ENCODE peak calls at places on chromosomes 4 and X, in eight cellular contexts. One of them, this sample, is unnamed.

GRCh38 chr4:110514889-110515479 is 39.0 kb downstream of the ENPEP start:
- DNase-seq in HT1080: peak
- DNase-seq in HL-60: no peak
- DNase-seq in EH: peak
- DNase-seq in heart right ventricle: no peak
- DNase-seq in NCI-H460: peak
- DNase-seq in NAMALWA: peak
- DNase-seq in stromal cell of bone marrow: no peak
- DNase-seq in this sample: peak

GRCh38 chrX:63918611-63919010 is 133.6 kb upstream of the ARHGEF9 start:
- DNase-seq in HT1080: peak
- DNase-seq in HL-60: no peak
- DNase-seq in EH: peak
- DNase-seq in heart right ventricle: no peak
- DNase-seq in NCI-H460: no peak
- DNase-seq in NAMALWA: peak
- DNase-seq in stromal cell of bone marrow: peak
- DNase-seq in this sample: no peak

GRCh38 chr4:83716874-83717273 is 181.0 kb downstream of the GPAT3 start:
- DNase-seq in HT1080: no peak
- DNase-seq in HL-60: peak
- DNase-seq in EH: no peak
- DNase-seq in heart right ventricle: no peak
- DNase-seq in NCI-H460: no peak
- DNase-seq in NAMALWA: no peak
- DNase-seq in stromal cell of bone marrow: peak
- DNase-seq in this sample: no peak

GRCh38 chr4:141028024-141028529 is 105.2 kb downstream of the RNF150 start:
- DNase-seq in HT1080: peak
- DNase-seq in HL-60: no peak
- DNase-seq in EH: peak
- DNase-seq in heart right ventricle: no peak
- DNase-seq in NCI-H460: no peak
- DNase-seq in NAMALWA: no peak
- DNase-seq in stromal cell of bone marrow: peak
- DNase-seq in this sample: no peak

GRCh38 chr4:37928421-37928820 is 31.8 kb upstream of the PTTG2 start:
- DNase-seq in HT1080: no peak
- DNase-seq in HL-60: no peak
- DNase-seq in EH: no peak
- DNase-seq in heart right ventricle: no peak
- DNase-seq in NCI-H460: no peak
- DNase-seq in NAMALWA: no peak
- DNase-seq in stromal cell of bone marrow: no peak
- DNase-seq in this sample: no peak

GRCh38 chrX:75076429-75076828 is 79.7 kb downstream of the ABCB7 start:
- DNase-seq in HT1080: no peak
- DNase-seq in HL-60: no peak
- DNase-seq in EH: no peak
- DNase-seq in heart right ventricle: no peak
- DNase-seq in NCI-H460: no peak
- DNase-seq in NAMALWA: no peak
- DNase-seq in stromal cell of bone marrow: no peak
- DNase-seq in this sample: no peak

GRCh38 chr4:135365065-135365464 is 1163.5 kb upstream of the PABPC4L start:
- DNase-seq in HT1080: no peak
- DNase-seq in HL-60: no peak
- DNase-seq in EH: peak
- DNase-seq in heart right ventricle: no peak
- DNase-seq in NCI-H460: no peak
- DNase-seq in NAMALWA: no peak
- DNase-seq in stromal cell of bone marrow: no peak
- DNase-seq in this sample: no peak

GRCh38 chrX:2632533-2633504 is 58.3 kb upstream of the CD99 start:
- DNase-seq in HT1080: no peak
- DNase-seq in HL-60: peak
- DNase-seq in EH: peak
- DNase-seq in heart right ventricle: no peak
- DNase-seq in NCI-H460: no peak
- DNase-seq in NAMALWA: no peak
- DNase-seq in stromal cell of bone marrow: no peak
- DNase-seq in this sample: no peak

GRCh38 chr4:2077537-2078460 is 18.7 kb downstream of the NAT8L start:
- DNase-seq in HT1080: no peak
- DNase-seq in HL-60: no peak
- DNase-seq in EH: no peak
- DNase-seq in heart right ventricle: no peak
- DNase-seq in NCI-H460: no peak
- DNase-seq in NAMALWA: no peak
- DNase-seq in stromal cell of bone marrow: no peak
- DNase-seq in this sample: no peak

GRCh38 chrX:23127586-23127985 is 127.8 kb downstream of the DDX53 start:
- DNase-seq in HT1080: no peak
- DNase-seq in HL-60: no peak
- DNase-seq in EH: no peak
- DNase-seq in heart right ventricle: no peak
- DNase-seq in NCI-H460: no peak
- DNase-seq in NAMALWA: no peak
- DNase-seq in stromal cell of bone marrow: no peak
- DNase-seq in this sample: no peak

GRCh38 chrX:18702362-18703195 is 4.9 kb upstream of the PPEF1 start:
- DNase-seq in HT1080: peak
- DNase-seq in HL-60: no peak
- DNase-seq in EH: peak
- DNase-seq in heart right ventricle: no peak
- DNase-seq in NCI-H460: peak
- DNase-seq in NAMALWA: no peak
- DNase-seq in stromal cell of bone marrow: no peak
- DNase-seq in this sample: peak

GRCh38 chr4:185508162-185508561 is 27.1 kb downstream of the PDLIM3 start:
- DNase-seq in HT1080: no peak
- DNase-seq in HL-60: no peak
- DNase-seq in EH: no peak
- DNase-seq in heart right ventricle: no peak
- DNase-seq in NCI-H460: no peak
- DNase-seq in NAMALWA: no peak
- DNase-seq in stromal cell of bone marrow: no peak
- DNase-seq in this sample: peak

GRCh38 chr4:77393981-77394380 is 211.6 kb upstream of the CXCL13 start:
- DNase-seq in HT1080: no peak
- DNase-seq in HL-60: no peak
- DNase-seq in EH: no peak
- DNase-seq in heart right ventricle: no peak
- DNase-seq in NCI-H460: no peak
- DNase-seq in NAMALWA: no peak
- DNase-seq in stromal cell of bone marrow: no peak
- DNase-seq in this sample: no peak

GRCh38 chr4:126465341-126465740 is 1150.6 kb downstream of the FAT4 start:
- DNase-seq in HT1080: no peak
- DNase-seq in HL-60: no peak
- DNase-seq in EH: no peak
- DNase-seq in heart right ventricle: no peak
- DNase-seq in NCI-H460: no peak
- DNase-seq in NAMALWA: no peak
- DNase-seq in stromal cell of bone marrow: no peak
- DNase-seq in this sample: no peak

GRCh38 chrX:136292656-136293055 is 8.1 kb upstream of the ADGRG4 start:
- DNase-seq in HT1080: no peak
- DNase-seq in HL-60: no peak
- DNase-seq in EH: no peak
- DNase-seq in heart right ventricle: no peak
- DNase-seq in NCI-H460: no peak
- DNase-seq in NAMALWA: no peak
- DNase-seq in stromal cell of bone marrow: no peak
- DNase-seq in this sample: no peak

GRCh38 chr4:3462790-3463415 is at the start of gene DOK7:
- DNase-seq in HT1080: no peak
- DNase-seq in HL-60: no peak
- DNase-seq in EH: no peak
- DNase-seq in heart right ventricle: peak
- DNase-seq in NCI-H460: no peak
- DNase-seq in NAMALWA: no peak
- DNase-seq in stromal cell of bone marrow: no peak
- DNase-seq in this sample: no peak

GRCh38 chr4:147994076-147994475 is 262.2 kb downstream of the ARHGAP10 start:
- DNase-seq in HT1080: peak
- DNase-seq in HL-60: no peak
- DNase-seq in EH: no peak
- DNase-seq in heart right ventricle: no peak
- DNase-seq in NCI-H460: no peak
- DNase-seq in NAMALWA: no peak
- DNase-seq in stromal cell of bone marrow: peak
- DNase-seq in this sample: no peak

GRCh38 chr4:26139310-26139924 is 181.4 kb upstream of the RBPJ start:
- DNase-seq in HT1080: no peak
- DNase-seq in HL-60: no peak
- DNase-seq in EH: peak
- DNase-seq in heart right ventricle: no peak
- DNase-seq in NCI-H460: no peak
- DNase-seq in NAMALWA: no peak
- DNase-seq in stromal cell of bone marrow: no peak
- DNase-seq in this sample: no peak

GRCh38 chr4:112099701-112100289 is 45.5 kb upstream of the FAM241A start:
- DNase-seq in HT1080: peak
- DNase-seq in HL-60: no peak
- DNase-seq in EH: peak
- DNase-seq in heart right ventricle: no peak
- DNase-seq in NCI-H460: peak
- DNase-seq in NAMALWA: peak
- DNase-seq in stromal cell of bone marrow: peak
- DNase-seq in this sample: peak